ENCODE peak calls at places on chromosomes 3 and 15, in ten cellular contexts. T, R, F, C, X, K, D, U, L and A are unnamed samples.
A peak's percentile ranks its signal among the peaks of the same experiment; 100 is the strongest.

GRCh38 chr15:95604634-95605036 is 725.9 kb upstream of the NR2F2 start:
- DNase-seq in K (peak; percentile 94), R (no peak), T (no peak), D (no peak), U (no peak), X (no peak), F (no peak), C (peak; percentile 98), L (no peak), A (no peak)

GRCh38 chr3:57952208-57952631 is 56.0 kb upstream of the FLNB start:
- DNase-seq in L (no peak), X (no peak), F (peak; percentile 84), T (peak; percentile 34), K (peak; percentile 96), D (peak; percentile 64), C (peak; percentile 94), R (peak; percentile 86), U (no peak), A (peak; percentile 43)

GRCh38 chr3:43105224-43105596 is 669 bp downstream of the POMGNT2 start:
- DNase-seq in R (no peak), L (peak; percentile 17), U (no peak), T (no peak), X (peak; percentile 29), K (no peak), F (no peak), D (peak; percentile 56), C (no peak), A (peak; percentile 38)

GRCh38 chr15:52428297-52428696 is 100.4 kb downstream of the MYO5A start:
- DNase-seq in K (peak; percentile 15), R (no peak), D (no peak), U (no peak), X (no peak), C (no peak), L (no peak), T (no peak), F (no peak), A (no peak)

GRCh38 chr3:58044656-58045055 is 36.4 kb downstream of the FLNB start:
- DNase-seq in L (no peak), F (no peak), K (peak; percentile 36), R (no peak), U (no peak), C (no peak), X (no peak), D (no peak), T (no peak), A (no peak)

GRCh38 chr15:65612616-65612946 is 1.6 kb upstream of the INTS14 start:
- DNase-seq in K (peak; percentile 21), R (no peak), F (no peak), U (no peak), X (no peak), L (no peak), C (no peak), D (no peak), T (no peak), A (no peak)

GRCh38 chr3:40044487-40044886 is 235.1 kb downstream of the MYRIP start:
- DNase-seq in K (no peak), F (no peak), D (no peak), T (no peak), L (no peak), U (no peak), C (no peak), R (no peak), X (no peak), A (no peak)

GRCh38 chr3:58722526-58722925 is 56.0 kb upstream of the FAM3D start:
- DNase-seq in R (no peak), L (no peak), X (no peak), D (no peak), C (peak; percentile 0), F (no peak), K (peak; percentile 1), T (peak; percentile 57), U (no peak), A (no peak)

GRCh38 chr15:93018574-93018973 is 70.4 kb downstream of the RGMA start:
- DNase-seq in K (no peak), T (no peak), R (no peak), F (no peak), U (no peak), C (peak; percentile 17), X (no peak), D (no peak), L (no peak), A (no peak)

GRCh38 chr3:41200669-41201021 is 1.3 kb downstream of the CTNNB1 start:
- DNase-seq in K (peak; percentile 51), L (peak; percentile 23), F (no peak), C (peak; percentile 49), R (no peak), T (no peak), X (no peak), U (no peak), D (no peak), A (peak; percentile 22)

GRCh38 chr15:50881121-50882048 is 27.1 kb upstream of the AP4E1 start:
- DNase-seq in X (no peak), L (no peak), K (peak; percentile 19), R (no peak), T (no peak), C (peak; percentile 15), D (no peak), U (no peak), F (no peak), A (no peak)

GRCh38 chr15:48307586-48307985 is 23.6 kb upstream of the DUT start:
- DNase-seq in X (no peak), L (no peak), U (no peak), C (no peak), F (no peak), R (no peak), D (no peak), T (no peak), K (no peak), A (no peak)

GRCh38 chr15:90159213-90159612 is 41.9 kb upstream of the SEMA4B start:
- DNase-seq in X (no peak), K (no peak), F (no peak), U (no peak), R (no peak), C (no peak), T (no peak), D (no peak), L (no peak), A (peak; percentile 60)

GRCh38 chr15:90165157-90165556 is 36.0 kb upstream of the SEMA4B start:
- DNase-seq in L (no peak), U (no peak), F (no peak), D (no peak), K (no peak), R (no peak), X (no peak), C (no peak), T (no peak), A (no peak)

GRCh38 chr15:90162956-90163355 is 38.2 kb upstream of the SEMA4B start:
- DNase-seq in L (no peak), C (no peak), U (no peak), K (no peak), T (no peak), X (no peak), F (no peak), R (no peak), D (no peak), A (no peak)

GRCh38 chr15:90160781-90161727 is 40.1 kb upstream of the SEMA4B start:
- DNase-seq in K (no peak), R (no peak), C (no peak), D (no peak), F (no peak), U (no peak), L (no peak), X (no peak), T (no peak), A (peak; percentile 94)

DNA sequence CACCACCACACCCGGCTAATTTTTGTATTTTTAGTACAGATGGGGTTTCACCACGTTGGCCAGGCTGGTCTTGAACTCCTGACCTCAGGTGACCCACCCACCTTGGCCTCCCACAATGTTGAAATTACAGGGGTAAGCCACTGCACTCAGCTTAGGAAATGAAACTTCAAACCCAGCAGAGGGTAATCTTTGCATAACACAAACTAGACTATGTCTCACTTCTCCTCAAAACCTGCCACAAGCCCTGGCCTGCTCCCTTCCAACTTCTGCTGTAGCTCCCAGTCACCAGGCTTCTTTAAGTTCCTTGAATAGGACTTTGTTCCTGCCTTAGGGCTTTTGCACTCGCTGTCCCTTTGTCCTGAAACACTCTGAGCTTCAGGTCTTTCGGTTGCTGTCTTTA is 39.2 kb upstream of the SEMA4B start:
- DNase-seq in C (no peak), T (no peak), X (no peak), U (peak; percentile 51), K (no peak), R (no peak), L (peak; percentile 23), F (no peak), D (no peak), A (no peak)
- H3K4me1 ChIP-seq in C (peaks cover 16% of the 10 kb centered on the region), T (peaks cover 14% of the 10 kb centered on the region), X (no peaks in the 10 kb centered on the region), U (peaks cover 18% of the 10 kb centered on the region), K (peaks cover 10% of the 10 kb centered on the region), R (peaks cover 2% of the 10 kb centered on the region), L (peaks cover 14% of the 10 kb centered on the region), F (no peaks in the 10 kb centered on the region), D (peaks cover 8% of the 10 kb centered on the region), A (peaks cover 57% of the 10 kb centered on the region)

DNA sequence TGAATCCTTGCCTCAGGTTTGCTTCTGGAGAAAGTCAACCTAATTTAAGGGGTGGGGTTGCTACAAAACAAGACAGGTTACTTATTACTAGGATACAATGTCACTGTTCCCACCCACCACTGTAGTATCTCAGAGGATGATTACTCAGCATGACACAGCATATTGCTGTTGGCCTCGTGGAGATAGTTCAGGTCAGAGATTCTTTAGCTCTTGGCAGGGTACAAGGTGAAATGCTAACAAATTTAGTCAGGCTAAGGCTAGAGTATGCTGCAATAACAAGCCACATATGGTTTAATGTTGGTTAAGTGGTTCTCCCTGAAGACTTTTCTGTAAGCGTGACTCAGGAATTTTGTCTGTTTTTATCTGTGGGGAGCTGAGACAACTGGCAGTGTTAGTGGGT is 161.8 kb downstream of the EDEM1 start:
- DNase-seq in T (no peak), K (no peak), L (no peak), X (no peak), F (no peak), D (no peak), U (no peak), R (no peak), C (no peak), A (no peak)
- H3K4me1 ChIP-seq in T (no peaks in the 10 kb centered on the region), K (no peaks in the 10 kb centered on the region), L (no peaks in the 10 kb centered on the region), X (no peaks in the 10 kb centered on the region), F (no peaks in the 10 kb centered on the region), D (no peaks in the 10 kb centered on the region), U (no peaks in the 10 kb centered on the region), R (no peaks in the 10 kb centered on the region), C (no peaks in the 10 kb centered on the region), A (no peaks in the 10 kb centered on the region)

GRCh38 chr15:74841761-74842385 is 1.1 kb downstream of the ULK3 start:
- DNase-seq in F (no peak), C (no peak), X (no peak), R (no peak), U (no peak), D (no peak), K (no peak), L (no peak), T (no peak), A (no peak)
- H3K4me1 ChIP-seq in F (no peaks in the 10 kb centered on the region), C (peaks cover 7% of the 10 kb centered on the region), X (peaks cover 40% of the 10 kb centered on the region), R (no peaks in the 10 kb centered on the region), U (peaks cover 7% of the 10 kb centered on the region), D (peaks cover 6% of the 10 kb centered on the region), K (peaks cover 4% of the 10 kb centered on the region), L (no peaks in the 10 kb centered on the region), T (no peaks in the 10 kb centered on the region), A (peaks cover 22% of the 10 kb centered on the region)

DNA sequence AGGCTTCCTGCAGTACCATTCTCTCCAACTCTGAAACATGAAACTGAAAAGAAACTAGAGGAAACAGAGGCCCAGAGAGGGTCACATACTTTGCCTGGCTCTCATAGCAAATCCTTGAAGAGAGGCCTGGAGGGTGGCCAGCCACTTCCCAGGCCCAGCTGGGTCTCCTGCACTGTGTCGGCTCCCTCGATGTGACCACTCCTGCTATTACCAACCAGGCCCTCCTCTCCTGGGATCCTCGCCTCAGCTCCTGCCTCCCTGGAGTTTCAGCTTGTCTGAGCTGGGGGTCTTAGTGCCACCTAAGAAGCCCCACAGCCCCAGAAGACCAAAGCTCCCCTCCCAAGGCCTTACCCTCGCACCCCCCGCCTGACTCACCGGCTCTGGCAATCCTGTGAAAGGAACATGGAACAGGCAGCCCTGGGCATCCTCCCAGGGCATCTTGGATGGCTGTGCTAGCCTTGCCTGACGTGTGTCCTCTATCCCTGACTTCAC is 4.6 kb downstream of the LOXL1 start:
- DNase-seq in U (no peak), X (no peak), D (peak; percentile 69), K (peak; percentile 55), C (peak; percentile 64), L (no peak), R (peak; percentile 80), T (no peak), F (peak; percentile 91), A (no peak)
- H3K4me1 ChIP-seq in U (no peaks in the 10 kb centered on the region), X (peaks cover 4% of the 10 kb centered on the region), D (peaks cover 17% of the 10 kb centered on the region), K (peaks cover 43% of the 10 kb centered on the region), C (peaks cover 32% of the 10 kb centered on the region), L (no peaks in the 10 kb centered on the region), R (peaks cover 10% of the 10 kb centered on the region), T (peaks cover 53% of the 10 kb centered on the region), F (no peaks in the 10 kb centered on the region), A (peaks cover 9% of the 10 kb centered on the region)